ENCODE peak calls at places on chromosome 5, in four cellular contexts. One of them, this sample, is unnamed.

GRCh38 chr5:139650031-139650688 is 2.0 kb downstream of the CXXC5 start:
- DNase-seq in cerebellar cortex: no peak
- DNase-seq in left kidney: peak; percentile 75
- DNase-seq in T-helper 1 cell: no peak
- DNase-seq in this sample: no peak

GRCh38 chr5:72301557-72301956 is 18.5 kb downstream of the MRPS27 start:
- DNase-seq in T-helper 1 cell: no peak
- DNase-seq in cerebellar cortex: peak; percentile 63
- DNase-seq in left kidney: no peak
- DNase-seq in this sample: no peak

GRCh38 chr5:69484891-69485290 is 7.7 kb upstream of the OCLN start:
- DNase-seq in cerebellar cortex: no peak
- DNase-seq in left kidney: no peak
- DNase-seq in T-helper 1 cell: no peak
- DNase-seq in this sample: no peak

GRCh38 chr5:172284275-172284971 is 859 bp upstream of the UBTD2 start:
- DNase-seq in T-helper 1 cell: no peak
- DNase-seq in left kidney: no peak
- DNase-seq in cerebellar cortex: no peak
- DNase-seq in this sample: no peak

GRCh38 chr5:30690931-30691330 is 502.6 kb upstream of the CDH6 start:
- DNase-seq in cerebellar cortex: no peak
- DNase-seq in T-helper 1 cell: no peak
- DNase-seq in left kidney: no peak
- DNase-seq in this sample: no peak

GRCh38 chr5:81422671-81423070 is 28.7 kb upstream of the ACOT12 start:
- DNase-seq in cerebellar cortex: no peak
- DNase-seq in T-helper 1 cell: no peak
- DNase-seq in left kidney: no peak
- DNase-seq in this sample: no peak

GRCh38 chr5:130198927-130199326 is 294.7 kb downstream of the CHSY3 start:
- DNase-seq in left kidney: peak; percentile 49
- DNase-seq in cerebellar cortex: peak; percentile 19
- DNase-seq in T-helper 1 cell: no peak
- DNase-seq in this sample: no peak

GRCh38 chr5:36239370-36240293 is 2.1 kb downstream of the NADK2 start:
- DNase-seq in T-helper 1 cell: no peak
- DNase-seq in left kidney: peak; percentile 1
- DNase-seq in cerebellar cortex: peak; percentile 6
- DNase-seq in this sample: no peak

GRCh38 chr5:21154526-21154925 is 1166.5 kb upstream of the CDH18 start:
- DNase-seq in left kidney: no peak
- DNase-seq in cerebellar cortex: no peak
- DNase-seq in T-helper 1 cell: no peak
- DNase-seq in this sample: no peak

GRCh38 chr5:66967826-66968262 is 228.8 kb downstream of the CD180 start:
- DNase-seq in T-helper 1 cell: no peak
- DNase-seq in cerebellar cortex: no peak
- DNase-seq in left kidney: no peak
- DNase-seq in this sample: no peak

GRCh38 chr5:54063817-54064216 is 246.6 kb downstream of the ARL15 start:
- DNase-seq in left kidney: no peak
- DNase-seq in T-helper 1 cell: no peak
- DNase-seq in cerebellar cortex: no peak
- DNase-seq in this sample: no peak

GRCh38 chr5:39678533-39678932 is 253.8 kb upstream of the DAB2 start:
- DNase-seq in cerebellar cortex: no peak
- DNase-seq in left kidney: no peak
- DNase-seq in T-helper 1 cell: no peak
- DNase-seq in this sample: no peak

GRCh38 chr5:75461679-75462078 is 49.8 kb downstream of the CERT1 start:
- DNase-seq in left kidney: no peak
- DNase-seq in T-helper 1 cell: peak; percentile 40
- DNase-seq in cerebellar cortex: peak; percentile 26
- DNase-seq in this sample: no peak

GRCh38 chr5:108788142-108788541 is 40.4 kb downstream of the FER start:
- DNase-seq in left kidney: no peak
- DNase-seq in T-helper 1 cell: no peak
- DNase-seq in cerebellar cortex: peak; percentile 75
- DNase-seq in this sample: no peak

GRCh38 chr5:1294839-1295649 is at the start of gene TERT:
- DNase-seq in T-helper 1 cell: peak; percentile 77
- DNase-seq in left kidney: peak; percentile 71
- DNase-seq in cerebellar cortex: no peak
- DNase-seq in this sample: peak; percentile 70

GRCh38 chr5:34524123-34524522 is 132.0 kb upstream of the RAI14 start:
- DNase-seq in T-helper 1 cell: no peak
- DNase-seq in cerebellar cortex: no peak
- DNase-seq in left kidney: no peak
- DNase-seq in this sample: no peak

This sample was measured in CD4-positive, alpha-beta T cell.